ENCODE peak calls at places on chromosomes 4 and X, in five cellular contexts. W, I, O, K and R are unnamed samples.

GRCh38 chr4:69764311-69764710 is 3.9 kb upstream of the SULT1B1 start:
- DNase-seq in W (no peak), I (no peak), O (no peak), K (no peak), R (peak; percentile 69)

GRCh38 chr4:33470805-33471204 is 2750.6 kb downstream of the PCDH7 start:
- DNase-seq in W (no peak), I (no peak), O (no peak), K (no peak), R (no peak)

GRCh38 chr4:174749091-174749490 is 80.0 kb downstream of the GLRA3 start:
- DNase-seq in W (no peak), I (no peak), O (no peak), K (no peak), R (no peak)

GRCh38 chr4:88610771-88611170 is 18.5 kb downstream of the HERC3 start:
- DNase-seq in W (peak; percentile 53), I (no peak), O (peak; percentile 63), K (no peak), R (no peak)

GRCh38 chrX:131812847-131813825 is 210.0 kb upstream of the STK26 start:
- DNase-seq in W (peak; percentile 60), I (no peak), O (no peak), K (peak; percentile 58), R (no peak)

GRCh38 chrX:54181196-54181953 is 1.7 kb downstream of the FAM120C start:
- DNase-seq in W (no peak), I (no peak), O (no peak), K (no peak), R (peak; percentile 5)

GRCh38 chr4:170014359-170015008 is 11.7 kb downstream of the MFAP3L start:
- DNase-seq in W (no peak), I (no peak), O (no peak), K (no peak), R (no peak)

GRCh38 chr4:77881460-77882295 is 19.0 kb downstream of the MRPL1 start:
- DNase-seq in W (no peak), I (no peak), O (no peak), K (peak; percentile 29), R (no peak)

GRCh38 chr4:109298279-109299010 is 4.0 kb downstream of the COL25A1 start:
- DNase-seq in W (no peak), I (no peak), O (no peak), K (peak; percentile 11), R (no peak)

GRCh38 chr4:41146716-41147506 is 67.4 kb downstream of the APBB2 start:
- DNase-seq in W (no peak), I (no peak), O (no peak), K (peak; percentile 49), R (no peak)

GRCh38 chr4:144687466-144687865 is 41.5 kb downstream of the HHIP start:
- DNase-seq in W (no peak), I (no peak), O (no peak), K (no peak), R (no peak)

GRCh38 chr4:144688035-144688569 is 42.1 kb downstream of the HHIP start:
- DNase-seq in W (no peak), I (no peak), O (no peak), K (no peak), R (no peak)

GRCh38 chr4:144685916-144686315 is 40.0 kb downstream of the HHIP start:
- DNase-seq in W (no peak), I (no peak), O (no peak), K (no peak), R (no peak)

GRCh38 chr4:144683516-144683915 is 37.6 kb downstream of the HHIP start:
- DNase-seq in W (no peak), I (no peak), O (no peak), K (no peak), R (no peak)

GRCh38 chr4:144689125-144689524 is 43.2 kb downstream of the HHIP start:
- DNase-seq in W (no peak), I (no peak), O (no peak), K (no peak), R (no peak)
- H3K36me3 ChIP-seq in W (no peaks in the 10 kb centered on the region), I (no peaks in the 10 kb centered on the region), O (no peaks in the 10 kb centered on the region), K (peaks cover 33% of the 10 kb centered on the region), R (no peaks in the 10 kb centered on the region)

DNA sequence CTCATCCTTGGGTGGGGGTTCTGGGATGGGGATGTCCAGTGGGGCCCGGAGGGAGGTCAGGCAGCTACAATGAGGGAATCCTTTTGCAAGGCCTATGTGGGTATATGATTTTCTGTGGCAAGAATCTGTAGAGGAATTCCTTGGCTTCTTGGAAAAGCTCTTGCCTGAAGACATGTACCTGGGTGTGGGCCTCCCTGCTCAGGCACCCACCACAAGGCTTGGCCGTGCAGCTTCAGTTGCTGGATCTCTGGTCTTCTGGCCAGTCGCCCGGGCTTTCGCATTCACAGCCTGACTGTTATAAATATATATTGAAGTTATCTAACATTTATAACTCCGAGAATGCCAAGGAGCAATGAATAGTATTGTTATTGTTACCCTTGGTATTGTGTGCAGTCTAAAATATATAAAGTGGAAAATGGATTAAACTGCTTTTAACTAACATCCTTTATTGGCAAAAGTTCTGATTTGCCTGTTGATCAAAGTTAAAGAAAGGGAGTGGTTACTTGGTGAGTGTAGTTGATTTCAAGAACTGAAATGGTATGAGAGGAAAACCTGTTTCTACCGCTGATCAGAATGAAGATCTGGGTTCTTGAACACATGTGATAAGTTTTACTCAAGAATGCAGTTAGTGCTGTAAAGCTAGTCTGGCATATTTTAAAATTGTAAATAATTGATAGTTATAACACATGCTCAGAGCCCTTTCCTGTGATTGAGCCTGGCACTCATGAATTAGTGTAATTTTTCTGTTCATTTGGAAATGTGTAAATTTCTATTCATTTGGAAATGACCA is 36.0 kb downstream of the PTTG2 start:
- DNase-seq in W (peak; percentile 55), I (no peak), O (peak; percentile 63), K (no peak), R (no peak)
- H3K36me3 ChIP-seq in W (no peaks in the 10 kb centered on the region), I (no peaks in the 10 kb centered on the region), O (no peaks in the 10 kb centered on the region), K (no peaks in the 10 kb centered on the region), R (no peaks in the 10 kb centered on the region)

DNA sequence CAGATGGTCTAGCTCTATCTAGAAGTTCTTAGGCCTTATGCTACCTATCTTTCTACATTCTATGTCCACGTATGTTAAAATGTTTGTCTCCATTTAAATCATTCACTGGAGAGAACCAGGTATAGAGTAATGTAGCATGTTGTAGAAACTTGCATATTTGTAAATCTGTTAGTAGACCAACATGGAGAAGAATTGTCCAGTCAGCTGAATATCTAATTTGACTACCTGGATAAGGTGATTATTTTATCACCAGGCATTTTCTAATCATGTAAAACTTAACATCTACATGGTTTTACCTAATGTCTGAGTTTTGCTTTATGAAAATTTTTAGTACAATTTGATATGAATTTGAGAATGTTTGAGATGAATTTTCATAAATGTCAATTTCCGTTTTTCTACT is 19.5 kb downstream of the REST start:
- DNase-seq in W (no peak), I (no peak), O (no peak), K (no peak), R (no peak)
- H3K36me3 ChIP-seq in W (peaks cover 81% of the 10 kb centered on the region), I (peaks cover 21% of the 10 kb centered on the region), O (peaks cover 62% of the 10 kb centered on the region), K (peaks cover 29% of the 10 kb centered on the region), R (peaks cover 12% of the 10 kb centered on the region)

DNA sequence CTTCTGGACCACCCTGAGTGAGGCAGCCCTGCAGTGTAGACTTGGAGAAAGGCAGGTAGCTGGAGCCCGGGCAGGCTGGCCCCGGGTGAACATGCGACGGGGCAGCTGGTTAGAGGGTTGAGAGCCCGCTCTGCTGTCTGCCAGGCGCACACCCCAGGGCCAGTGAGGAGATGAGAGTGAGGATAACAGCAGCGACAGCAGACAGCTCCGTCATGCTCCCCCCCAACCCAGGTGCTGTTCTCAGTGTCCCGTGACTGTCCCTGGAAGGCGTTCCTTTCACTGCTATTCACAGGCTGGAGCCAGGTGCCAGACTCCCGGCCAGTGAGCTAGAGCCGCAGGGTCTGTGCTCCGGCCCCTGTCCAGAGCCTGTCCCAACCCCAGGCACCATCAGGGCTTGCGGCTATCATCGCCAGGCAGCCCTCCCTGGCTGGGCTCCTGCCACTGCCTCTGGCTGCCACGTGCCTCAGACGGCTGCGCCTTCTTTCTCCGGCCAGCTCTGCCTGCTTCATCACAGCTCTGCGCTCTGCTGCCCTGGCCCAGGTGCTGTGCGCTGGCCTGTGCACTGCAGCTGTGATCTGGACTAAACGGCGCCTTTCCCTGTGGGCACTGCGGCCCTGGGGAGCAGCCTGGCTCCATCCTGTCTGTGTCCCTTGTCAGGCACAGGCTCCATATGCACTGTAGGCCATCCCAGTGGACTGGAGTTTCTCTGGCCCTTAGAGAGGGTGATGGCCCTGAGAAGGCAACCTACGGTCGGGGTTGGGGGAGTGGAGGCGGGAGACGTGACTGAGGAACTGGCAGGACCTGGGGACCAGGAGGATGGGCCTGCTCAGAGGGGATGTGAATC is 19.8 kb downstream of the NSG1 start:
- DNase-seq in W (no peak), I (no peak), O (no peak), K (no peak), R (no peak)
- H3K36me3 ChIP-seq in W (no peaks in the 10 kb centered on the region), I (no peaks in the 10 kb centered on the region), O (no peaks in the 10 kb centered on the region), K (no peaks in the 10 kb centered on the region), R (no peaks in the 10 kb centered on the region)

GRCh38 chrX:80721186-80721585 is 88.5 kb downstream of the BRWD3 start:
- DNase-seq in W (no peak), I (no peak), O (no peak), K (no peak), R (no peak)
- H3K36me3 ChIP-seq in W (peaks cover 77% of the 10 kb centered on the region), I (no peaks in the 10 kb centered on the region), O (peaks cover 31% of the 10 kb centered on the region), K (no peaks in the 10 kb centered on the region), R (no peaks in the 10 kb centered on the region)

GRCh38 chr4:28238756-28239155 is 1378.1 kb downstream of the STIM2 start:
- DNase-seq in W (no peak), I (no peak), O (no peak), K (peak; percentile 15), R (peak; percentile 72)
- H3K36me3 ChIP-seq in W (no peaks in the 10 kb centered on the region), I (no peaks in the 10 kb centered on the region), O (no peaks in the 10 kb centered on the region), K (no peaks in the 10 kb centered on the region), R (no peaks in the 10 kb centered on the region)

GRCh38 chrX:1597345-1598020 is 6.1 kb downstream of the AKAP17A start:
- DNase-seq in W (no peak), I (no peak), O (no peak), K (no peak), R (no peak)

GRCh38 chrX:1598021-1598875 is 6.8 kb downstream of the AKAP17A start:
- DNase-seq in W (no peak), I (no peak), O (no peak), K (no peak), R (no peak)

GRCh38 chrX:1599791-1600405 is 8.5 kb downstream of the AKAP17A start:
- DNase-seq in W (no peak), I (no peak), O (no peak), K (no peak), R (no peak)

GRCh38 chrX:1600406-1601050 is 9.1 kb downstream of the AKAP17A start:
- DNase-seq in W (no peak), I (no peak), O (no peak), K (no peak), R (no peak)

DNA sequence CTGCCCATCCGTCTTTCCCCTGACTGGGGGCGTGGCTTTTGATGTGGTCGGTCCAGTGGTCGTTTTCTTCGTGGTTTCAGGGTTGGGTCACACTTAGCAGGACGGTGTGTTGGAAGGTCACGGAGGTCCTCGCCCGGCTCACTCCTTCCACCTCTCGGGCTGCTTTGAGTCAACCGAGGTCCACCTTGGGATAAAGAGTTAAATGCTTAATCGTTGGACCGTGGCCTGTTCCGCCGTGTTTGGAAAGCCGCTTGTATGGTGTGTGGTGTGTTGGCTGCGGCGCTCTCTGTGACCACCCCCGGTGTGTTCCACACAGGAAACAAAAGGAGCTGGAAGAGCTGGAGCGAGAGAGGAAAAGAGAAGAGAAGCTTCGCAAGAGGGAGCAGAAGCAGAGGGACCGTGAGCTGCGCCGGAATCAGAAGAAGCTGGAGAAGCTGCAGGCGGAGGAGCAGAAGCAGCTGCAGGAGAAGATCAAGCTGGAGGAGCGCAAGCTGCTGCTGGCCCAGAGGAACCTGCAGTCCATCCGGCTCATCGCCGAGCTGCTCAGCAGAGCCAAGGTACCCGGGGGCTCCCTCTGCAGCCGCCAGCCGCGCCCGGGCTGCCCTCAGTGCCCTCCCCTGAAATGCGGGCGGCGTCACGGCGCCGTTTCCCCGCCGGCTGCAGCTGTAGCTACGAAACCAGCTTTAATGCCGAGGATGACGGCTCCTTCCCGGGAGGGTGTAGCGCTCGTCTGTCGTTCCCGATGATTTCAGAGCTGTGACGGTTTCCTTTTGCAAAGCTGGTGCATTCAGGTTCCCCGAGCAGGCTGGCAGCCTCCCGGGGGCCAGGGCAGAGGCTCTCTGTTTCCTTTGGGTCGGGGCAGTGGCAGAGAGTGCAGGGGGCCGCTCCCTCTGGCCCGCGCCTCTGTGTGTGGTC is 7.7 kb downstream of the AKAP17A start:
- DNase-seq in W (no peak), I (no peak), O (no peak), K (no peak), R (no peak)
- H3K36me3 ChIP-seq in W (peaks cover 94% of the 10 kb centered on the region), I (peaks cover 58% of the 10 kb centered on the region), O (peaks cover 91% of the 10 kb centered on the region), K (peaks cover 75% of the 10 kb centered on the region), R (peaks cover 81% of the 10 kb centered on the region)